ENCODE peak calls at places on chromosomes 7 and 10, in eight cellular contexts. One of them, this sample, is unnamed.

GRCh38 chr7:85185355-85186082 is 1.3 kb downstream of the SEMA3D start:
- DNase-seq in neural progenitor cell: peak; percentile 78
- DNase-seq in astrocyte: peak; percentile 60
- DNase-seq in mesenchymal stem cell: peak; percentile 72
- DNase-seq in heart right ventricle: peak; percentile 55
- DNase-seq in H9: peak; percentile 50
- DNase-seq in HepG2: no peak
- DNase-seq in kidney: peak; percentile 79
- DNase-seq in this sample: no peak

GRCh38 chr7:152894295-152895170 is 135.0 kb downstream of the ACTR3B start:
- DNase-seq in neural progenitor cell: peak; percentile 81
- DNase-seq in astrocyte: no peak
- DNase-seq in mesenchymal stem cell: no peak
- DNase-seq in heart right ventricle: no peak
- DNase-seq in H9: peak; percentile 66
- DNase-seq in HepG2: peak; percentile 21
- DNase-seq in kidney: no peak
- DNase-seq in this sample: no peak

GRCh38 chr10:23419657-23420319 is 19.1 kb upstream of the OTUD1 start:
- DNase-seq in neural progenitor cell: no peak
- DNase-seq in astrocyte: no peak
- DNase-seq in mesenchymal stem cell: no peak
- DNase-seq in heart right ventricle: no peak
- DNase-seq in H9: no peak
- DNase-seq in HepG2: no peak
- DNase-seq in kidney: no peak
- DNase-seq in this sample: no peak

GRCh38 chr10:8402469-8403074 is 348.1 kb downstream of the GATA3 start:
- DNase-seq in neural progenitor cell: no peak
- DNase-seq in astrocyte: peak; percentile 31
- DNase-seq in mesenchymal stem cell: no peak
- DNase-seq in heart right ventricle: no peak
- DNase-seq in H9: no peak
- DNase-seq in HepG2: no peak
- DNase-seq in kidney: no peak
- DNase-seq in this sample: peak; percentile 9

GRCh38 chr10:11793762-11794479 is 29.2 kb upstream of the PROSER2 start:
- DNase-seq in neural progenitor cell: no peak
- DNase-seq in astrocyte: peak; percentile 72
- DNase-seq in mesenchymal stem cell: peak; percentile 54
- DNase-seq in heart right ventricle: no peak
- DNase-seq in H9: no peak
- DNase-seq in HepG2: peak; percentile 87
- DNase-seq in kidney: no peak
- DNase-seq in this sample: no peak

GRCh38 chr10:93999401-93999851 is 5.7 kb downstream of the PLCE1 start:
- DNase-seq in neural progenitor cell: peak; percentile 14
- DNase-seq in astrocyte: peak; percentile 91
- DNase-seq in mesenchymal stem cell: peak; percentile 35
- DNase-seq in heart right ventricle: peak; percentile 58
- DNase-seq in H9: peak; percentile 39
- DNase-seq in HepG2: no peak
- DNase-seq in kidney: no peak
- DNase-seq in this sample: no peak

GRCh38 chr10:125034671-125035070 is 92.7 kb downstream of the ZRANB1 start:
- DNase-seq in neural progenitor cell: no peak
- DNase-seq in astrocyte: no peak
- DNase-seq in mesenchymal stem cell: no peak
- DNase-seq in heart right ventricle: no peak
- DNase-seq in H9: no peak
- DNase-seq in HepG2: no peak
- DNase-seq in kidney: no peak
- DNase-seq in this sample: no peak

GRCh38 chr7:2718703-2718965 is 30.6 kb downstream of the AMZ1 start:
- DNase-seq in neural progenitor cell: no peak
- DNase-seq in astrocyte: no peak
- DNase-seq in mesenchymal stem cell: no peak
- DNase-seq in heart right ventricle: no peak
- DNase-seq in H9: no peak
- DNase-seq in HepG2: no peak
- DNase-seq in kidney: no peak
- DNase-seq in this sample: no peak

GRCh38 chr10:27542812-27543211 is 38.7 kb downstream of the RAB18 start:
- DNase-seq in neural progenitor cell: no peak
- DNase-seq in astrocyte: peak; percentile 11
- DNase-seq in mesenchymal stem cell: peak; percentile 73
- DNase-seq in heart right ventricle: no peak
- DNase-seq in H9: no peak
- DNase-seq in HepG2: no peak
- DNase-seq in kidney: no peak
- DNase-seq in this sample: no peak

GRCh38 chr7:22433710-22434460 is 66.1 kb downstream of the STEAP1B start:
- DNase-seq in neural progenitor cell: peak; percentile 41
- DNase-seq in astrocyte: peak; percentile 10
- DNase-seq in mesenchymal stem cell: no peak
- DNase-seq in heart right ventricle: peak; percentile 22
- DNase-seq in H9: peak; percentile 85
- DNase-seq in HepG2: peak; percentile 93
- DNase-seq in kidney: no peak
- DNase-seq in this sample: no peak

GRCh38 chr10:17409170-17409733 is 45.1 kb downstream of the ST8SIA6 start:
- DNase-seq in neural progenitor cell: no peak
- DNase-seq in astrocyte: no peak
- DNase-seq in mesenchymal stem cell: no peak
- DNase-seq in heart right ventricle: no peak
- DNase-seq in H9: no peak
- DNase-seq in HepG2: peak; percentile 12
- DNase-seq in kidney: no peak
- DNase-seq in this sample: no peak

GRCh38 chr10:79038841-79039201 is 29.9 kb upstream of the ZMIZ1 start:
- DNase-seq in neural progenitor cell: peak; percentile 78
- DNase-seq in astrocyte: peak; percentile 18
- DNase-seq in mesenchymal stem cell: peak; percentile 37
- DNase-seq in heart right ventricle: no peak
- DNase-seq in H9: peak; percentile 76
- DNase-seq in HepG2: no peak
- DNase-seq in kidney: peak; percentile 38
- DNase-seq in this sample: no peak

GRCh38 chr7:151199196-151199874 is 11.0 kb downstream of the H2BK1 start:
- DNase-seq in neural progenitor cell: peak; percentile 52
- DNase-seq in astrocyte: no peak
- DNase-seq in mesenchymal stem cell: no peak
- DNase-seq in heart right ventricle: no peak
- DNase-seq in H9: peak; percentile 62
- DNase-seq in HepG2: no peak
- DNase-seq in kidney: no peak
- DNase-seq in this sample: no peak

GRCh38 chr7:117807688-117808087 is 65.6 kb downstream of the CTTNBP2 start:
- DNase-seq in neural progenitor cell: no peak
- DNase-seq in astrocyte: no peak
- DNase-seq in mesenchymal stem cell: no peak
- DNase-seq in heart right ventricle: no peak
- DNase-seq in H9: no peak
- DNase-seq in HepG2: no peak
- DNase-seq in kidney: no peak
- DNase-seq in this sample: no peak

GRCh38 chr10:131784363-131785120 is 116.3 kb upstream of the PPP2R2D start:
- DNase-seq in neural progenitor cell: no peak
- DNase-seq in astrocyte: no peak
- DNase-seq in mesenchymal stem cell: no peak
- DNase-seq in heart right ventricle: no peak
- DNase-seq in H9: peak; percentile 12
- DNase-seq in HepG2: no peak
- DNase-seq in kidney: peak; percentile 52
- DNase-seq in this sample: no peak

DNA sequence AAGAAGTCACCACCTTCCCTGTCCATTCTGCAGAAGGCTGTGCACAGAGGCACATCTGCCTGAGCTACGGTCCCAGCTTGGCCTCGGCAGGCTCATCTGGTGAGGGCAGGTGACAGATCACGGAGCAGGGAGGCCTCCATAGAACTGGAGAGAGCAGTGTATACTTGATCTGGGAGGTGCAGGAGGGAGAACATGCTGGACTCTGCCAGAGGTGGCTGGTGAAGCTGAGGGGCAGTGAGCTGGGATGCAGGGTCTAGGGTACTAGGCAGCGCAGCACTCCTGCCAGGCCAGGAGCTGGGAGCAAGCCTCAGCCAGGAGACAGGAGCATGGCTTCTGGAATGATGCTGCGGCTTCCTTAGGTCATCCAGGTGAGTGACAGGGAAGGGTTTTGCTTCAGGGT is 553.0 kb downstream of the TCERG1L start:
- DNase-seq in neural progenitor cell: no peak
- DNase-seq in astrocyte: no peak
- DNase-seq in mesenchymal stem cell: no peak
- DNase-seq in heart right ventricle: no peak
- DNase-seq in H9: no peak
- DNase-seq in HepG2: no peak
- DNase-seq in kidney: peak; percentile 29
- DNase-seq in this sample: no peak
- H3K9me3 ChIP-seq in neural progenitor cell: peaks cover 4% of the 10 kb centered on the region
- H3K9me3 ChIP-seq in astrocyte: peaks cover 26% of the 10 kb centered on the region
- H3K9me3 ChIP-seq in mesenchymal stem cell: peaks cover 14% of the 10 kb centered on the region
- H3K9me3 ChIP-seq in heart right ventricle: peaks cover 7% of the 10 kb centered on the region
- H3K9me3 ChIP-seq in H9: no peaks in the 10 kb centered on the region
- H3K9me3 ChIP-seq in HepG2: no peaks in the 10 kb centered on the region
- H3K9me3 ChIP-seq in kidney: peaks cover 5% of the 10 kb centered on the region
- H3K9me3 ChIP-seq in this sample: no peaks in the 10 kb centered on the region

DNA sequence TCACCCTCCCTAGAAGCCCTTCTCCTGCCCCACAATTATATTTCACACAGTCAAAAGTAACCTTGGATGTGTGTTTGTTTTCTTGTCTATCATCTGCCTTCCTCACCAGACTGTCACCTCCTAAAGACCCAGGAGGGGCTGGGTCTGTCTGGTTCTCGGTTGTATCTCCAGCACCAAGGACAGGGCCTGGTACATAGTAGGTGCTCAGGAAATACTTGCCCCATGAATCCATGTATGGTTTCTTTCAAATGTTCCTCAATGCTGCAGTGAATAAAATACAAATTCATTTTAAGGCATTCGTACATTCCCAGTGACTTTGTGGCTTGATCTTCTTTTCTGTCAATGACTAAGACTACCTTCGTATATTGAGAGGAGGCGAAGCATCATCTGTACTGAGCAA is 122.9 kb upstream of the ZNF716 start:
- DNase-seq in neural progenitor cell: no peak
- DNase-seq in astrocyte: no peak
- DNase-seq in mesenchymal stem cell: no peak
- DNase-seq in heart right ventricle: no peak
- DNase-seq in H9: no peak
- DNase-seq in HepG2: no peak
- DNase-seq in kidney: no peak
- DNase-seq in this sample: no peak
- H3K9me3 ChIP-seq in neural progenitor cell: peaks cover 3% of the 10 kb centered on the region
- H3K9me3 ChIP-seq in astrocyte: peaks cover 6% of the 10 kb centered on the region
- H3K9me3 ChIP-seq in mesenchymal stem cell: peaks cover 17% of the 10 kb centered on the region
- H3K9me3 ChIP-seq in heart right ventricle: no peaks in the 10 kb centered on the region
- H3K9me3 ChIP-seq in H9: peaks cover 88% of the 10 kb centered on the region
- H3K9me3 ChIP-seq in HepG2: peaks cover 95% of the 10 kb centered on the region
- H3K9me3 ChIP-seq in kidney: peaks cover 20% of the 10 kb centered on the region
- H3K9me3 ChIP-seq in this sample: peaks cover 2% of the 10 kb centered on the region

GRCh38 chr7:1637155-1637554 is 32.9 kb upstream of the ELFN1 start:
- DNase-seq in neural progenitor cell: no peak
- DNase-seq in astrocyte: no peak
- DNase-seq in mesenchymal stem cell: no peak
- DNase-seq in heart right ventricle: no peak
- DNase-seq in H9: no peak
- DNase-seq in HepG2: no peak
- DNase-seq in kidney: no peak
- DNase-seq in this sample: no peak

GRCh38 chr7:1630700-1631336 is 39.3 kb upstream of the ELFN1 start:
- DNase-seq in neural progenitor cell: no peak
- DNase-seq in astrocyte: no peak
- DNase-seq in mesenchymal stem cell: no peak
- DNase-seq in heart right ventricle: no peak
- DNase-seq in H9: no peak
- DNase-seq in HepG2: no peak
- DNase-seq in kidney: no peak
- DNase-seq in this sample: no peak

GRCh38 chr7:1635401-1635800 is 34.7 kb upstream of the ELFN1 start:
- DNase-seq in neural progenitor cell: no peak
- DNase-seq in astrocyte: no peak
- DNase-seq in mesenchymal stem cell: no peak
- DNase-seq in heart right ventricle: no peak
- DNase-seq in H9: no peak
- DNase-seq in HepG2: no peak
- DNase-seq in kidney: no peak
- DNase-seq in this sample: no peak

GRCh38 chr7:1632506-1632905 is 37.6 kb upstream of the ELFN1 start:
- DNase-seq in neural progenitor cell: no peak
- DNase-seq in astrocyte: no peak
- DNase-seq in mesenchymal stem cell: no peak
- DNase-seq in heart right ventricle: no peak
- DNase-seq in H9: no peak
- DNase-seq in HepG2: no peak
- DNase-seq in kidney: no peak
- DNase-seq in this sample: no peak

DNA sequence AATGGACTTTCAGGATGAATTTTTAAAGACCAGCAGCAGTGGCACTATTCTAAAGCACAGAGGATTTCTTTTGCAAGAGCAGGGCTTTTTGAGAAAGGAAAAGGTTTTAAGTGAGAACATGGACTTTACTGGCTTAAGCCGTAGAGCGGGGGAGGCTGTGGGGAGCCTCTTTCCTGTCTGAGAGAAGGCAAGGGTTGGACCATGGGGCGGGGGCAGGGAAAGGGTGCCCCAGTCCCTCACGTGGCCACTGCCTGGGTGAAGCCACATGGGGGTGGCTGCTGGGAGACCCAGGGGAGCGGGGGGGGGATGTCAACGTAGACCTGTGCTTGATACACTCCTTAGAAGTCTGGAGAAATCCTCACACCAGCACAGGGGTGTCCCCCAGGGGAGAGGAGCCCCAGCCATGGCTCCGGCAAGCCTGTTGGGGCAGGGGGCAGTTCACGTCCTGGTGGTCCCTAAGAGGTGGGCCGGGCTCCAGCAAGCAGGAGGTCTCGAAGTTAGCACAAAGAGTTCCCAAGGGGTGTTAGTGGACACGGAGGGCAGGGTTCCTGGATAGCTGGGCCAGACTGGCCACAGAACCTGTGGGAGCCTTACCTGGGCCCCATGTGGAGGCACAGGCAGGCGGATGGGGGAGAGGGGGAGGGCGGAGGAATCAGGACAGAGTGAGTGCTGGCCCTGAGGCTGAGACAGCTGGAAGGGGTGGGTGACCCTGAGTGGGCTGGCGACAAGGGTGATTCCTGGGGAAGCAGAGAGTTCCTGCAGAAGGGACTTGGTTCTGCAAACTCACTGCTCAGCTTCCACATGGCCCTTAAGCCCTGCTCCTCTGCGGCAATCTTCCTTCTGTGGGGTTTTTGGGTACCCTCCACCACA is 36.9 kb upstream of the ELFN1 start:
- DNase-seq in neural progenitor cell: no peak
- DNase-seq in astrocyte: no peak
- DNase-seq in mesenchymal stem cell: no peak
- DNase-seq in heart right ventricle: no peak
- DNase-seq in H9: no peak
- DNase-seq in HepG2: no peak
- DNase-seq in kidney: no peak
- DNase-seq in this sample: no peak
- H3K9me3 ChIP-seq in neural progenitor cell: peaks cover 9% of the 10 kb centered on the region
- H3K9me3 ChIP-seq in astrocyte: peaks cover 8% of the 10 kb centered on the region
- H3K9me3 ChIP-seq in mesenchymal stem cell: peaks cover 42% of the 10 kb centered on the region
- H3K9me3 ChIP-seq in heart right ventricle: peaks cover 18% of the 10 kb centered on the region
- H3K9me3 ChIP-seq in H9: no peaks in the 10 kb centered on the region
- H3K9me3 ChIP-seq in HepG2: peaks cover 7% of the 10 kb centered on the region
- H3K9me3 ChIP-seq in kidney: peaks cover 23% of the 10 kb centered on the region
- H3K9me3 ChIP-seq in this sample: no peaks in the 10 kb centered on the region

GRCh38 chr7:63093481-63093880 is 905.2 kb upstream of the ZNF722 start:
- DNase-seq in neural progenitor cell: no peak
- DNase-seq in astrocyte: no peak
- DNase-seq in mesenchymal stem cell: no peak
- DNase-seq in heart right ventricle: no peak
- DNase-seq in H9: no peak
- DNase-seq in HepG2: no peak
- DNase-seq in kidney: no peak
- DNase-seq in this sample: no peak
- H3K9me3 ChIP-seq in neural progenitor cell: peaks cover 51% of the 10 kb centered on the region
- H3K9me3 ChIP-seq in astrocyte: peaks cover 6% of the 10 kb centered on the region
- H3K9me3 ChIP-seq in mesenchymal stem cell: peaks cover 64% of the 10 kb centered on the region
- H3K9me3 ChIP-seq in heart right ventricle: peaks cover 4% of the 10 kb centered on the region
- H3K9me3 ChIP-seq in H9: peaks cover 14% of the 10 kb centered on the region
- H3K9me3 ChIP-seq in HepG2: peaks cover 53% of the 10 kb centered on the region
- H3K9me3 ChIP-seq in kidney: peaks cover 18% of the 10 kb centered on the region
- H3K9me3 ChIP-seq in this sample: no peaks in the 10 kb centered on the region

This sample was measured in T-helper 17 cell.